ENCODE peak calls at places on chromosome 10, in five cellular contexts. D, J, F, M and T are unnamed samples.

GRCh38 chr10:102649770-102650654 is 5.7 kb downstream of the TRIM8 start:
- DNase-seq in D (peak; percentile 13), J (no peak), F (no peak), M (no peak), T (no peak)

GRCh38 chr10:52466464-52466863 is 152.4 kb downstream of the DKK1 start:
- DNase-seq in D (no peak), J (no peak), F (no peak), M (no peak), T (no peak)

GRCh38 chr10:11781114-11781513 is 38.9 kb downstream of the ECHDC3 start:
- DNase-seq in D (no peak), J (no peak), F (no peak), M (no peak), T (no peak)

GRCh38 chr10:90302758-90303443 is 554.9 kb downstream of the HTR7 start:
- DNase-seq in D (no peak), J (no peak), F (no peak), M (peak; percentile 34), T (no peak)

GRCh38 chr10:35789996-35790395 is 147.9 kb upstream of the FZD8 start:
- DNase-seq in D (no peak), J (no peak), F (no peak), M (no peak), T (peak; percentile 39)

GRCh38 chr10:82762641-82763040 is 887.6 kb downstream of the NRG3 start:
- DNase-seq in D (no peak), J (no peak), F (no peak), M (no peak), T (no peak)

GRCh38 chr10:34861293-34862004 is 46.4 kb upstream of the PARD3 start:
- DNase-seq in D (peak; percentile 21), J (no peak), F (peak; percentile 75), M (peak; percentile 38), T (peak; percentile 4)

GRCh38 chr10:132963430-132963960 is 21.1 kb upstream of the CFAP46 start:
- DNase-seq in D (no peak), J (no peak), F (no peak), M (no peak), T (no peak)

GRCh38 chr10:126097558-126098215 is 201.3 kb downstream of the FANK1 start:
- DNase-seq in D (no peak), J (no peak), F (no peak), M (no peak), T (no peak)

GRCh38 chr10:61897671-61898434 is 3.6 kb upstream of the ARID5B start:
- DNase-seq in D (no peak), J (no peak), F (peak; percentile 60), M (peak; percentile 58), T (peak; percentile 10)

GRCh38 chr10:115861455-115861854 is 411.6 kb downstream of the GFRA1 start:
- DNase-seq in D (no peak), J (no peak), F (peak; percentile 9), M (no peak), T (no peak)

GRCh38 chr10:7165500-7166177 is 245.2 kb downstream of the SFMBT2 start:
- DNase-seq in D (no peak), J (no peak), F (no peak), M (no peak), T (no peak)

GRCh38 chr10:125201108-125201524 is 40.8 kb upstream of the CTBP2 start:
- DNase-seq in D (no peak), J (no peak), F (peak; percentile 18), M (no peak), T (peak; percentile 4)

GRCh38 chr10:35218339-35218955 is 91.8 kb downstream of the CREM start:
- DNase-seq in D (peak; percentile 78), J (peak; percentile 63), F (peak; percentile 94), M (peak; percentile 89), T (peak; percentile 80)

GRCh38 chr10:132893090-132893489 is 49.3 kb downstream of the CFAP46 start:
- DNase-seq in D (no peak), J (no peak), F (no peak), M (no peak), T (no peak)

GRCh38 chr10:10663587-10663986 is 354.1 kb upstream of the CELF2 start:
- DNase-seq in D (no peak), J (no peak), F (peak; percentile 35), M (no peak), T (no peak)

GRCh38 chr10:7541137-7542087 is 125.4 kb downstream of the ITIH5 start:
- DNase-seq in D (peak; percentile 49), J (no peak), F (peak; percentile 31), M (peak; percentile 85), T (peak; percentile 94)

GRCh38 chr10:79405221-79405994 is 40.0 kb downstream of the ZCCHC24 start:
- DNase-seq in D (no peak), J (no peak), F (peak; percentile 87), M (peak; percentile 50), T (no peak)

GRCh38 chr10:73731588-73732375 is 12.4 kb upstream of the SEC24C start:
- DNase-seq in D (no peak), J (no peak), F (no peak), M (no peak), T (no peak)

GRCh38 chr10:75865413-75865812 is 434.0 kb downstream of the LRMDA start:
- DNase-seq in D (no peak), J (no peak), F (no peak), M (no peak), T (no peak)

GRCh38 chr10:97744405-97745035 is 7.6 kb downstream of the ZFYVE27 start:
- DNase-seq in D (no peak), J (no peak), F (no peak), M (no peak), T (no peak)

GRCh38 chr10:101771380-101771779 is 4.5 kb downstream of the FGF8 start:
- DNase-seq in D (no peak), J (no peak), F (no peak), M (no peak), T (no peak)

DNA sequence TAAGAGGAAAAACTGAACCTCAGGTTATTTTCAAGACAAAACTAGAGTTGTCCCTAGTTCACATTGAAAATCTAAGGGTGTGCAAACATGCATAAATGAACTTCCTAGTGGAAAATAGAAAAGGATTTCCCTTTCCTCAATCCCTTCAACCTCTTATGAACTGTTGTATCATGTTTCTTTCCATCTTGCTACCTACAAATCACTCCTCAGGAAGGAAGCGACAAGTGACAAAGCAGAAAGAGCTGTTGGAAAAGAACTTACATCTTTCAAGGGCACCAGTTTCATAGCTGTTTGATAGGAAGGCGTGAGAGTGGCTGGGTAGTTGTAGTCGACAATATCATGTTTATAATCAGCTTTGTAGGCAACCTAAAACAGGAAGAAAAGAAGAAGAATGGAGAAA is 23.9 kb downstream of the NRAP start:
- DNase-seq in D (no peak), J (no peak), F (no peak), M (no peak), T (no peak)
- H3K9me3 ChIP-seq in D (no peaks in the 10 kb centered on the region), J (no peaks in the 10 kb centered on the region), F (no peaks in the 10 kb centered on the region), M (no peaks in the 10 kb centered on the region), T (no peaks in the 10 kb centered on the region)

GRCh38 chr10:63765126-63765525 is 243.9 kb downstream of the REEP3 start:
- DNase-seq in D (no peak), J (no peak), F (no peak), M (no peak), T (no peak)
- H3K36me3 ChIP-seq in D (no peaks in the 10 kb centered on the region), J (no peaks in the 10 kb centered on the region), F (no peaks in the 10 kb centered on the region), M (no peaks in the 10 kb centered on the region), T (no peaks in the 10 kb centered on the region)

GRCh38 chr10:131778385-131778784 is 122.4 kb upstream of the PPP2R2D start:
- DNase-seq in D (no peak), J (no peak), F (no peak), M (no peak), T (peak; percentile 33)

GRCh38 chr10:131779661-131780394 is 121.0 kb upstream of the PPP2R2D start:
- DNase-seq in D (no peak), J (no peak), F (no peak), M (no peak), T (peak; percentile 32)

GRCh38 chr10:131777162-131777561 is 123.6 kb upstream of the PPP2R2D start:
- DNase-seq in D (no peak), J (no peak), F (no peak), M (no peak), T (no peak)

GRCh38 chr10:131777921-131778320 is 122.9 kb upstream of the PPP2R2D start:
- DNase-seq in D (no peak), J (no peak), F (no peak), M (no peak), T (peak; percentile 12)

GRCh38 chr10:131778842-131779241 is 122.0 kb upstream of the PPP2R2D start:
- DNase-seq in D (no peak), J (no peak), F (no peak), M (no peak), T (no peak)
- H3K9me3 ChIP-seq in D (peaks cover 11% of the 10 kb centered on the region), J (peaks cover 12% of the 10 kb centered on the region), F (no peaks in the 10 kb centered on the region), M (peaks cover 29% of the 10 kb centered on the region), T (peaks cover 16% of the 10 kb centered on the region)

GRCh38 chr10:320787-321186 is 185.5 kb downstream of the ZMYND11 start:
- DNase-seq in D (no peak), J (no peak), F (no peak), M (no peak), T (peak; percentile 15)

GRCh38 chr10:326350-326749 is 191.1 kb downstream of the ZMYND11 start:
- DNase-seq in D (no peak), J (no peak), F (no peak), M (no peak), T (peak; percentile 32)

GRCh38 chr10:324593-324992 is 189.3 kb downstream of the ZMYND11 start:
- DNase-seq in D (no peak), J (no peak), F (no peak), M (no peak), T (peak; percentile 16)

GRCh38 chr10:325282-325681 is 190.0 kb downstream of the ZMYND11 start:
- DNase-seq in D (no peak), J (no peak), F (no peak), M (no peak), T (peak; percentile 23)

DNA sequence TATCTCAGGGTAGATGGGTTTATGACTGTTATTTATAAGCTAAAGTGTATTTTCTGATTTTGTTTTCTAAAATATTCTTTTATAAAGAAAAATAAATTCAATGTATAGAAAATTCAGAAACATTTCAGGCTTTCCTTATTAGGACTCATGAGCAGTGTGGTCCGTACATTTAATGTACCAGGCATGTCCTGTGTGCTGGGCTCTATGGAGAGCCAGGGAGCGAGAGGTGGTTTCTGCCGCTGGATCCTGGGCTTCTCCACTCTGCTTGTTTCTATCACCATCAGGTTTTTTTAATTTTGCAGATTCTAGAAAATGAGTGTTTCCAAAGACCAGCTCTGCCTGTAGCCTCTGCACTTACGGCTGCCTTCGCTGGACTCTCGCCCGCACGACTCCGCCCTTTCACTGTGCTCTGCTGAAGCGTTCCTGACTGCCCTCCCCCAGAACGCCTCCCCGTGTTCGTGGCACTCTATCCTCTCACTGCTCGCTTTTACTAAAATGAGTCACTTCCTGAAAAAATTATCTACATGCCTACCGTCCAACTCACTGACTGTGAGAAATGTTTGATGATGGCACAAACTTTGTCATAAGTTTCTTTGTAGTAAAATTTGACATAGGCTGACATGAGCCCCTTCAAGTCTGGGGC is 188.5 kb downstream of the ZMYND11 start:
- DNase-seq in D (peak; percentile 86), J (peak; percentile 11), F (peak; percentile 96), M (peak; percentile 74), T (peak; percentile 87)
- H3K36me3 ChIP-seq in D (peaks cover 3% of the 10 kb centered on the region), J (peaks cover 7% of the 10 kb centered on the region), F (peaks cover 6% of the 10 kb centered on the region), M (peaks cover 29% of the 10 kb centered on the region), T (peaks cover 34% of the 10 kb centered on the region)